ENCODE peak calls at places on chromosomes 3 and 15, in six cellular contexts. R is A549, A is HepG2, S is stomach, V is transverse colon, Y is ovary. N is an unnamed sample.

GRCh38 chr3:129246636-129247035 is 2.8 kb upstream of the COPG1 start:
- DNase-seq in R (no peak), A (no peak), S (no peak), V (no peak), Y (no peak), N (no peak)

GRCh38 chr3:98991393-98991792 is 89.9 kb upstream of the DCBLD2 start:
- DNase-seq in R (no peak), A (no peak), S (no peak), V (no peak), Y (no peak), N (no peak)

GRCh38 chr3:81910244-81910852 is 148.9 kb upstream of the GBE1 start:
- DNase-seq in R (peak; percentile 3), A (peak; percentile 46), S (no peak), V (no peak), Y (no peak), N (no peak)

GRCh38 chr15:90519688-90520087 is 10.0 kb upstream of the CRTC3 start:
- DNase-seq in R (no peak), A (no peak), S (no peak), V (no peak), Y (no peak), N (no peak)

GRCh38 chr15:64284037-64284436 is 71.9 kb downstream of the CSNK1G1 start:
- DNase-seq in R (no peak), A (no peak), S (no peak), V (no peak), Y (no peak), N (no peak)

GRCh38 chr15:74995779-74996765 is 709 bp downstream of the SCAMP5 start:
- DNase-seq in R (no peak), A (peak; percentile 50), S (peak; percentile 30), V (peak; percentile 45), Y (peak; percentile 63), N (no peak)

GRCh38 chr3:81490541-81491288 is 270.7 kb downstream of the GBE1 start:
- DNase-seq in R (peak; percentile 39), A (peak; percentile 81), S (peak; percentile 80), V (peak; percentile 80), Y (peak; percentile 73), N (peak; percentile 95)

GRCh38 chr3:149247929-149248691 is 26.5 kb upstream of the CP start:
- DNase-seq in R (no peak), A (peak; percentile 25), S (no peak), V (no peak), Y (no peak), N (no peak)

GRCh38 chr3:197494366-197495058 is 61.3 kb downstream of the BDH1 start:
- DNase-seq in R (no peak), A (peak; percentile 71), S (peak; percentile 34), V (peak; percentile 75), Y (no peak), N (no peak)

GRCh38 chr15:28921336-28921735 is 35.6 kb downstream of the APBA2 start:
- DNase-seq in R (no peak), A (no peak), S (no peak), V (no peak), Y (no peak), N (no peak)

GRCh38 chr3:28595364-28595763 is 246.7 kb upstream of the AZI2 start:
- DNase-seq in R (no peak), A (no peak), S (no peak), V (no peak), Y (no peak), N (no peak)

GRCh38 chr3:129644836-129645235 is 38.4 kb upstream of the PLXND1 start:
- DNase-seq in R (no peak), A (no peak), S (no peak), V (no peak), Y (no peak), N (no peak)

GRCh38 chr15:96268421-96269204 is 61.9 kb upstream of the NR2F2 start:
- DNase-seq in R (no peak), A (no peak), S (no peak), V (no peak), Y (no peak), N (peak; percentile 19)

GRCh38 chr15:43516801-43517353 is 531 bp upstream of the MAP1A start:
- DNase-seq in R (no peak), A (no peak), S (no peak), V (no peak), Y (no peak), N (no peak)

GRCh38 chr3:119781330-119782198 is at the start of gene NR1I2:
- DNase-seq in R (no peak), A (peak; percentile 60), S (no peak), V (peak; percentile 58), Y (no peak), N (no peak)

GRCh38 chr3:161035711-161036110 is 69.4 kb downstream of the B3GALNT1 start:
- DNase-seq in R (no peak), A (no peak), S (no peak), V (no peak), Y (no peak), N (no peak)

GRCh38 chr15:66293419-66294156 is at the start of gene DIS3L:
- DNase-seq in R (peak; percentile 81), A (peak; percentile 32), S (peak; percentile 72), V (peak; percentile 75), Y (peak; percentile 72), N (no peak)

GRCh38 chr3:192817053-192817452 is 89.7 kb upstream of the FGF12 start:
- DNase-seq in R (no peak), A (no peak), S (no peak), V (no peak), Y (no peak), N (peak; percentile 45)

GRCh38 chr3:185283374-185283935 is 29.6 kb upstream of the EHHADH start:
- DNase-seq in R (peak; percentile 24), A (no peak), S (no peak), V (no peak), Y (no peak), N (no peak)

GRCh38 chr15:84400017-84400740 is 164.6 kb downstream of the GOLGA6L4 start:
- DNase-seq in R (no peak), A (no peak), S (no peak), V (no peak), Y (peak; percentile 18), N (peak; percentile 53)
- H3K4me1 ChIP-seq in R (no peaks in the 10 kb centered on the region), A (no peaks in the 10 kb centered on the region), S (no peaks in the 10 kb centered on the region), V (no peaks in the 10 kb centered on the region), Y (no peaks in the 10 kb centered on the region), N (no peaks in the 10 kb centered on the region)

DNA sequence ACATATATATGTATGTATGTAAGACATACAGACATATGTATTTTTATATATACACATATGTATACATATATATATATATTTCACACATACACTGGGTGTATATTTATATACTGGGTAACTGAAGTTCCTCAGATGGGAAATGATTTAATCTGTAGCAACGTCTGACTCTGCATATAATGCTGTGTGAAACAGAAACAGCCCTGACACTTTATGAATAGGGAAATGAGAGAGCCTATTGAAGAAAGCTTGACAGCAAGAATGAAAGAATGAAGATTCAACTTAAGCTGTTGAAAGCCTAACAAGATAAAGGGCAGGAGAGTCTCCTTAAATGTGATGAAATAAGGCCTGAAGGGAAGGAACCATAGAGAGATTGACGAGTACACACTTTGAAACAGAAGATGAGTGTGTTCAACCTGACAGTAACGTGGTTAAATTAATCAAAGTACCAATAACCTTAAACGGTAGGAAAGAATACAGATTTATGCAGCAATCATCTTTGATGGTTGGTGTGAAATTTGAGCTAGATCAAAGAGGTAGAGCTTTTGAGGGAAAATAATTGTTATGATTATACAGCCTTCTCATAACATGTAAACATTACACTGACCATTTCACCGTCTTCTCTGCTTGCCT is 169.9 kb downstream of the MECOM start:
- DNase-seq in R (no peak), A (no peak), S (no peak), V (no peak), Y (no peak), N (no peak)
- TF ChIP-seq EP300 in R (no peak), A (no peak), S (no peak), V (no peak), Y (no peak), N (no peak)

GRCh38 chr15:89129816-89130134 is 41.5 kb downstream of the ABHD2 start:
- DNase-seq in R (no peak), A (no peak), S (no peak), V (no peak), Y (no peak), N (no peak)

GRCh38 chr15:89130194-89130593 is 41.9 kb downstream of the ABHD2 start:
- DNase-seq in R (no peak), A (no peak), S (no peak), V (no peak), Y (no peak), N (no peak)

GRCh38 chr15:89127054-89127702 is 38.9 kb downstream of the ABHD2 start:
- DNase-seq in R (no peak), A (no peak), S (no peak), V (no peak), Y (no peak), N (no peak)

GRCh38 chr15:89129123-89129815 is 41.0 kb downstream of the ABHD2 start:
- DNase-seq in R (peak; percentile 68), A (no peak), S (peak; percentile 63), V (peak; percentile 66), Y (peak; percentile 65), N (no peak)

GRCh38 chr15:89128320-89129122 is 40.3 kb downstream of the ABHD2 start:
- DNase-seq in R (no peak), A (peak; percentile 33), S (no peak), V (no peak), Y (no peak), N (no peak)
- H3K4me1 ChIP-seq in R (peaks cover 64% of the 10 kb centered on the region), A (peaks cover 100% of the 10 kb centered on the region), S (peaks cover 79% of the 10 kb centered on the region), V (peaks cover 15% of the 10 kb centered on the region), Y (no peaks in the 10 kb centered on the region), N (peaks cover 40% of the 10 kb centered on the region)

DNA sequence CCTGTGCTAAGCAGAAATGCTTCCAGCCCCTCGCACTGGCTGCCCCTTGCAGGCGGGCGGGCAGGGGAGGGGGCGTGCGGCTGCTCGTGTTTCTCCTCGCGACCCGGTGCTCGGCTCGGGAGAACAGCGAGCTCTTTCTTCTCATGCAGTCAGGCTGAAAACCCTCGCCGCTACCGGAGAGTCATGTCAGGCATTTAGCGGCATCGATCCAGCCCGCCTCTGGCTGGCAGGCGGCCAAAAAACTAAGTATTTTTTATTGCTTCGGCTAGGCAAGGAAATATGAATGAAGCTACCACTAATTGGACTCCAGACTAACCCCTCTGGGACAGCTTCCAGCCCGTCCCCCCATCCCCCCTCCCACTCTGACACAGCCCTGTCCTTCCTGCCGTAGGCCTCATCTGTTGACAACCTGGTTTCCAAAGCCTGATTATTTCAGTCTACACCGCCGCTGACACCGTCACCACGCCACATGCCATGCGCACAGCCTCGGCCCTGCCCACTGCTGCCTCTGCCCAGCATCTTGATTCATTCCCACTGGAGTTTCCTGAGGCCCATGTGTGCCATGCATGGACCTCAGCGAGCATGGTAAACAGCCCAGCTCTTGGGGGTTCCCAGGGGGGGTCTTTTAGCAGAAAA is 35.3 kb downstream of the TLE3 start:
- DNase-seq in R (no peak), A (no peak), S (peak; percentile 43), V (peak; percentile 84), Y (peak; percentile 90), N (no peak)
- TF ChIP-seq EP300 in R (no peak), A (no peak), S (no peak), V (no peak), Y (no peak), N (no peak)

DNA sequence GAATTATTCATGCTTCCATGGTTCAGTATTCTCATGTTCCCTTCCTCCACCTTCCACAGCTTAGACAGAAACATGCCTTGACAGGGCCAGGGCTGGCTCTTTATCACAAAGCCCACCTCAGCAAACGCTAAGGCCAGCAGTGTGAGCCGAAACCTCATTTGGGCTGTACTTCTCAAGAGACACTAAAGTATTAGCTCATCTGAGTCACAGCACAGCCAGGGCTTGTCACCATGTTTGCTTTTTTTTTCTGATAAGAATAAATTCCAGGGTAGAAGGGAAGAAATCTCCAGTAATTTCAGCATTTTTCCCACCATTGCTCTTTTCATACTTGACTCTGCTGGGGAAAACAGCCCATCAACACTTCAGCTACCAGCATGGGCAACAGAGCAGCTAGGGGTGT is 95.4 kb downstream of the MYLK start:
- DNase-seq in R (no peak), A (no peak), S (no peak), V (no peak), Y (no peak), N (peak; percentile 29)
- H3K4me1 ChIP-seq in R (peaks cover 41% of the 10 kb centered on the region), A (peaks cover 31% of the 10 kb centered on the region), S (no peaks in the 10 kb centered on the region), V (peaks cover 26% of the 10 kb centered on the region), Y (no peaks in the 10 kb centered on the region), N (no peaks in the 10 kb centered on the region)

N was measured in esophagus muscularis mucosa.